ENCODE peak calls at places on chromosomes 1 and 21, in five cellular contexts. N, K, F, I and X are unnamed samples. For H3K9me3 and H3K4me1, the result is how much of the 10 kb centered on the place peaks cover.

GRCh38 chr1:41666991-41667631 is 182.6 kb upstream of the EDN2 start:
- DNase-seq in N (no peak), K (no peak), F (peak), I (peak), X (no peak)

GRCh38 chr1:241848680-241849344 is 808 bp downstream of the EXO1 start:
- DNase-seq in N (no peak), K (no peak), F (no peak), I (no peak), X (no peak)

GRCh38 chr21:31416465-31416864 is 72.4 kb upstream of the TIAM1 start:
- DNase-seq in N (no peak), K (no peak), F (no peak), I (no peak), X (no peak)

GRCh38 chr1:19377812-19378718 is 65.9 kb downstream of the SLC66A1 start:
- DNase-seq in N (no peak), K (no peak), F (no peak), I (no peak), X (no peak)

GRCh38 chr21:43868461-43868860 is 3.4 kb downstream of the AGPAT3 start:
- DNase-seq in N (no peak), K (no peak), F (no peak), I (no peak), X (no peak)

GRCh38 chr1:6519935-6520621 is 28.6 kb upstream of the PLEKHG5 start:
- DNase-seq in N (no peak), K (peak), F (peak), I (no peak), X (peak)

GRCh38 chr1:235673981-235674380 is 24.4 kb upstream of the GNG4 start:
- DNase-seq in N (no peak), K (no peak), F (no peak), I (no peak), X (no peak)

GRCh38 chr1:151837841-151838490 is 1.7 kb downstream of the C2CD4D start:
- DNase-seq in N (no peak), K (no peak), F (peak), I (no peak), X (no peak)

GRCh38 chr21:42144679-42145568 is 73.8 kb downstream of the UMODL1 start:
- DNase-seq in N (no peak), K (no peak), F (no peak), I (no peak), X (no peak)

DNA sequence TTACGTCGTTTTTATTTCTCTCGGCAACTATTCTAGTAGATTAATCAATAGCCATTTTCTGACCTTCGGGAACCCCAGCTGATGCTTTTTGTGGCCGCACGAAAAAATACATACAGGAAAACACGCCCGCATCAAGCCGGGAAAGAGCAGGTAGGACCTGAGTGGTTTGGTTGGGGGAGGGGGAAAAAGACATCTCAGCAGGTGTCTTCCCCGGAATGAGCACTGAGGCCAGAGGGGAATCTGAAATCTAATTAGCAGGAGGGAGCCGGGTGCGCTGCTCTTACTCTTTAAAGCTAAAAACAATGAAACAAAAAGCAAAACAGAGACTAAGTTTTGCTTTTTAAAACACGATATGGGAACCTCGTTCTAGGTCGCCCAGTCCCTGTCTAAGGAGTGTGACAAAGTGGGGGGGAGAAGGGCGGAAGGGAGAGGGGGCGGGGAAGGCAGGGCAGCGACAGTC is 549 bp upstream of the FOXD3 start:
- DNase-seq in N (no peak), K (no peak), F (no peak), I (no peak), X (no peak)
- H3K9me3 ChIP-seq in N (under half), K (under half), F (under half), I (under half), X (under half)

GRCh38 chr21:38300180-38300579 is 43.4 kb downstream of the KCNJ15 start:
- DNase-seq in N (no peak), K (no peak), F (no peak), I (no peak), X (no peak)
- H3K4me1 ChIP-seq in N (under half), K (under half), F (under half), I (under half), X (under half)

DNA sequence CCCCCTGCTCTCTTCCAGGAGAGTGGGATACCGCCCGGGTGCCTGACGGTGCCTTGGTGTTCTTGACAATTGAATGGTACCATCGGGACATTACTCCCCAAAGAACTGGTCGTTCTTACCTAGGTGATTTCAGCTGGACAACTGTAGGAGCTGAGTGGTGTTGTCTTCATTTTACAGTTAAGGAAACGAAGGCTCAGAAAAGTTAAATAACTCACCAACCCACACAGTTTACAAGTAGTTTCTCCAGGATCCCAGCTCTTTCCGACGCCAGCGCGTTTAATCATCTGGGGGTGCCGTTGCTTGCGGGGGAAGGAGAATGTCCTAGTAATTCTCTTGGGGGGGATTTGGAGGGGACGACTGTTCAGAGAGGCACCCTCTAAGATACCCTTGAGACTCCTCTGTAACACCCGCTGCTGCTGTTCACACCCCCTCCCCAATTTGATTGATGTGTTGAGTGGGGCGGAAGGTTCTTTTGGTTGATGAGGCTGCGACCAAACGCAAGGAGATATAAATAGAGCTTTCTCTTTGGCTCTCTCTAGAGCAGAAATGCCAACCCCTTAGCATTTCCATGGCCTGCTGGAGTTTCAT is 1.8 kb downstream of the PIK3CD start:
- DNase-seq in N (no peak), K (no peak), F (no peak), I (peak), X (no peak)
- H3K4me3 ChIP-seq in N (no peak), K (no peak), F (no peak), I (peak), X (no peak)

GRCh38 chr21:27155130-27155500 is 188.2 kb upstream of the ADAMTS5 start:
- DNase-seq in N (no peak), K (no peak), F (no peak), I (no peak), X (no peak)
- H3K9me3 ChIP-seq in N (under half), K (under half), F (under half), I (under half), X (under half)

GRCh38 chr1:226607821-226608220 is 59.3 kb downstream of the STUM start:
- DNase-seq in N (no peak), K (no peak), F (no peak), I (no peak), X (no peak)
- H3K4me1 ChIP-seq in N (under half), K (under half), F (under half), I (under half), X (under half)

DNA sequence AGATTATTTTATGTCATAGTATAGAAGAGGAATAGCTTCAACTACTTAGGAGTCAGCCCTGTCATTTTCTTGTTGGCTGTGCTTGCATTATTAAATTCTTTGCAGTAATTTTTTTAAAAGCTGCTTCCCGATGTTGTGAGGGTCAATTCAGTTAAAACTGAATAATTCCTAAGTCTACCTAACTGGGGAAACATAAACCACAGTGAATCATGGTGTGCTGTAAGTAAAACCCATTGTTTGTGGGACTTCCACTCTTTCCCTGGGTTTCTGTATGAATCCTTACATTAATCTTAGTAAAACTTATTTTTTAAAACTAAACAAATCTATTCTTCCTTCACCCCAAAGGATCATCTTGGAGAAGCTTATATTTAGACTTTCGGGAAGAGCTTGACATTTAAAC is 4.4 kb downstream of the SUCO start:
- DNase-seq in N (no peak), K (no peak), F (peak), I (no peak), X (no peak)
- H3K4me3 ChIP-seq in N (no peak), K (no peak), F (no peak), I (no peak), X (no peak)

DNA sequence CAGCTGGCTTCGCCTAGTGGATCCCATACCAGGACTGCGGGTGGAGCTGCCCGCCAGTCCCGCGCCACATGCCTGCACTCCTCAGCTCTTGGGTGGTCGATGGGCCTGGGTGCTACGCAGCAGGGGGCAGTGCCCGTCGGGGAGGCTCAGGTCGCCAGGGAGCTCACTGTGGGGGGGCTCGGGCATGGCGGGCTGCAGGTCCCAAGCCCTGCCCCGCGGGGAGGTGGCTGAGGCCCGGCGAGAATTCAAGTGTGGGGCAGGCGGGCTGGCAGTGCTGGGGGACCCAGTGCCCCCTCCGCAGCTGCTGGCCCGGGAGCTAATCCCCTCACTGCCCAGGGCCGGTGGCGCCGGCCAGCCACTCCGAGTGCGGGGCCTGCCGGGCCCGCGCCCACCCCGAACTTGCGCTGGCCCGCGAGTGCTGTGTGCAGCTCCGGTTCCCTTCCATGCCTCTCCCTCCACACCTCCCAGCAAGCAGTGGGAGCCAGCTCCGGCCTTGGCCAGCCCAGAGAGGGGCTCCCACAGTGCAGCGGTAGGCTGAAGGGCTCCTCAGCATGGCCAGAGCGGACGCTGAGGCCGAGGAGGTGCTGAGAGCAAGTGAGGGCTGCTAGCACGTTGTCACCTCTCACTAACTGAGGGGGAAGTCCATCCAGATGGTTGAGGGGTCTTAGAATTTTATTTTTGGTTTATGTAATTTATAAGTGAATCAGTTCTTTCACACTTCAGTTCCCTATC is 85.2 kb upstream of the HMCN1 start:
- DNase-seq in N (no peak), K (no peak), F (no peak), I (no peak), X (no peak)
- H3K9me3 ChIP-seq in N (under half), K (under half), F (under half), I (under half), X (under half)

DNA sequence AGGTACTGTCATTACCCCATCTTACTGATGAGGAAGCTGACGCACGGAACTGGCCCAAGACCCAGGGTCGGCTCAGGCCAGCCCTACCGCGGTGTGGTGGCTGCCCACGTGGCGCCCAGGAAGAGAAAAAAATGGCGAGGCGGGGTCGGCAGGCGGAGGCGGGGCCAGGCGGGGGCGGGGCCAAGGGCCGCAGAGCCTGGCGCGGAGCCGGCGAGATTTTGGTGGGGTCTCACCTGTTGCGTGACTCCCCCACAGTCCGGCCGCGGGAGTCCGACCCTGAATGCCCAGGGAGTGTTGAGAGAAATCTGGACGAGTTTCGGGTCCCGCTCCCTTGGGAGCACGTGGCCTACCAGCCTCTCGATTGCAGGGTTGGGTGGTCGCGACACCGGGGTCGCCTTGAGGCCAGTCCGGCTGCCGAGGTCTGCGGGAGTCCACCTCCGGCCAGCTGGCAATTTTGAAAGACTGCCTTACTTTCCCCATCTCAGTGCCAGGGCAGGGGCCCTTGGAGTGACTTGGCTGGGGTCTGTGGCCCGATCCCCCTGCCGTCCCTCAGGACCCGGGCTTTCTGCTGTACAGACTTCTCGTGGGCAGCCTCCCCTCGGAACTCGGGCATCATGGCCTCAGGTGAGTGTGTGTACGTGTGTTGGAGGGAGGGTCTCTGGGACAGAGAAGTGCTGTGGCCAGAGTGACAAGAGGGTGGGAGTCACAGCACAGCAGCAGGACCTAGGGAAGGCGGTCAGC is at the start of gene AMPD2:
- DNase-seq in N (peak), K (peak), F (peak), I (peak), X (no peak)
- H3K4me1 ChIP-seq in N (under half), K (under half), F (under half), I (half or more), X (under half)

DNA sequence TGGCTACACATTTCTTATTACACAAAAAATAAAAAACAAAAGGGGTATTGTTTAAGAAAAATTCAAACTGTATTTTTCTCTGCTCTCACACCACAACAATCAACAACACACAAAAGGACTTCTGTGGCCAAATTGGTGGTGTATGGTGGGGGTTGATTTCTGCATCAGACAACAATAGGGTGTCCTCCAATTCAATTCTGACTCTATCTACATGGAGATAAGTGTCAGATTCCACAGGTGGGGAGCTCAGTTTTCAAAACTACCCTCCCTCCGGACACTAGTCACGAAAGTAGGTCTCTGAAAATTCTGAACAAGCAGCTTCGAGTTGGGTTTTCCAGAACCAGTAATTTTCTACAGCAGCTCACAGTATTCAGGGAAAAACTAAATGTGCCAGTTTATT is 744.9 kb upstream of the NCAM2 start:
- DNase-seq in N (no peak), K (no peak), F (no peak), I (no peak), X (no peak)
- H3K4me3 ChIP-seq in N (no peak), K (no peak), F (no peak), I (no peak), X (no peak)

DNA sequence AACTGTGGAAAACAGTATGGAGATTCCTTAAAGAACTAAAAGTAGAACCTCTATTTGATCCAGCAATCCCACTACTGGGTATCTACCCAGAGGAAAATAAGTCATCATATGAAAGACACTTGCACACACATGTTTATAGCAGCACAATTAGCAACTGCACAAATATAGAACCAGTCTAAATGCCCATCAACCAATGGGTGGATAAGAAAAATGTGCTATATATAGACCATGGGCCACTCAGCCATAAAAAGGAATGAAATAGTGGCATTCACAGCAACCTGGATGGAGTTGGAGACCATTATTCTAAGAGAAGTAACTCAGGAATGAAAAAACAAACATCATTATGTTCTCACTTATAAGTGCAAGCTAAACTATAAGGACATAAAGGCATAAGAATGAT is 105.0 kb upstream of the PGBD5 start:
- DNase-seq in N (no peak), K (no peak), F (no peak), I (no peak), X (no peak)
- H3K9me3 ChIP-seq in N (under half), K (under half), F (under half), I (under half), X (under half)